ENCODE peak calls at places on chromosomes 2 and 18, in six cellular contexts. C, T, B, J, I and O are unnamed samples.

GRCh38 chr2:3377279-3377611 is 373 bp downstream of the EIPR1 start:
- DNase-seq in I (peak; percentile 44), T (peak; percentile 53), C (no peak), B (peak; percentile 55), J (no peak), O (no peak)

GRCh38 chr2:240250150-240250984 is 109.9 kb upstream of the OTOS start:
- DNase-seq in J (peak; percentile 36), I (no peak), T (peak; percentile 22), C (no peak), B (no peak), O (no peak)

GRCh38 chr2:233063269-233063975 is 3.3 kb downstream of the INPP5D start:
- DNase-seq in B (no peak), C (peak; percentile 28), T (no peak), J (no peak), I (no peak), O (peak; percentile 43)

GRCh38 chr2:111684611-111685010 is 199.4 kb downstream of the ANAPC1 start:
- DNase-seq in T (no peak), B (no peak), J (no peak), C (no peak), I (no peak), O (no peak)

GRCh38 chr2:60309941-60310680 is 243.3 kb downstream of the BCL11A start:
- DNase-seq in J (no peak), I (no peak), C (no peak), B (no peak), T (no peak), O (no peak)

GRCh38 chr18:47120428-47120827 is 29.9 kb downstream of the HDHD2 start:
- DNase-seq in I (no peak), J (no peak), B (peak; percentile 38), C (no peak), T (no peak), O (no peak)

GRCh38 chr18:25235648-25236047 is 116.3 kb downstream of the ZNF521 start:
- DNase-seq in T (no peak), C (no peak), J (no peak), I (no peak), B (no peak), O (no peak)

GRCh38 chr2:67259581-67260347 is 137.4 kb upstream of the ETAA1 start:
- DNase-seq in C (no peak), I (no peak), B (peak; percentile 97), T (no peak), J (no peak), O (no peak)

GRCh38 chr18:55998071-55998522 is 410.1 kb upstream of the TCF4 start:
- DNase-seq in C (peak; percentile 12), I (no peak), B (peak; percentile 69), T (no peak), J (no peak), O (no peak)

GRCh38 chr2:149573760-149574159 is 13.8 kb downstream of the MMADHC start:
- DNase-seq in C (no peak), I (no peak), B (no peak), T (no peak), J (no peak), O (no peak)

DNA sequence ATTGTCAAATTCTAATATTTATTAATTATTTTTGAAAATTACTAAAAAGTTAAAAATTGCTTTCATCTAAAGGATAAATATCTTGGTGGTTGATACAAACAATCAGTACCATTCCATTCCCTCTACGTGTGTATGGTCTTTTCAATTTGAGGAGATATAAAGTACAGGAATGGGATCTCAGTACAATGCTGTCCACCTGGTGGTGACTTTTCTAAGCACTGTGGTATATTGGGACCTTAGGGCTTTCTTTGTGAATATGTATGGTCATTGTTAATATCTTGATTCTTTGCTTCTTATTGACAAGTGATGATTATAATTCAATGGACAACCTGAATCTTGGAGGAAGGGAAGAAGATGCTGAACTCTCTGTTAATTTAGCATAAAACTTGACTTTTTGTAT is 83.1 kb downstream of the NBEAL1 start:
- DNase-seq in J (no peak), I (no peak), T (no peak), B (no peak), C (no peak), O (no peak)
- TF ChIP-seq CTCF in J (no peak), I (no peak), T (peak; percentile 18), B (peak; percentile 36), C (peak; percentile 25), O (no peak)

DNA sequence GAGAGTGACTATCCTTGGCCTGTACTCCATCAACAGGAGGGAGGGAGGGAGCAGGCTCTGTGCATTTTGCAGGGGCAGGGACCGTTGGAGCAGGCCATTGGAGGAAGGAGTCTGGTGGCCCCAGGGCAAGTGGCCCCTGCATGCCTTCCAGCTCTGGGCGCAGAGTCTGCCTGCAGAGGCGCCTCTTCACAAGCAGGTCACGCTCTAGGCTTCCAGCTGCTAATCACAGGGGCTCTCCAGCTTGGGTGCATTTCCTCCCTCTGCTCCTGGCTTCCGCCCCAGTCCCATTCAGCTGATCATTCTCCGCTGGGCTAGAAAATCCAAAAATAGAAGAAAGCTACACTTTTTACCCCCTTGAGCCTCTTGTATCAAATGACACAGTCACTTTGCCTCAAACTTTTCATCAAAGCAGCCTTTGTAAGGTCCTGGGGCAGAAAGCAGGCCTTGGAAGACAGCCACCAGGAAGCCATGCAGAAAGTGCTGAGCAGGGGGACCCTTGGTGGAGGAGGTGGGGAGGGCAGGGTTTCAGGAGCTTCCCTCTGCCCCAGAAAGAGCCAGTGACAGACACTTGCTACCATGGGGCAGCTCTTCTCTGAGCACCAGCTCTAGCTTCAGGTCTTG is 11.3 kb downstream of the TMEM247 start:
- DNase-seq in B (peak; percentile 27), C (no peak), J (no peak), I (no peak), T (no peak), O (no peak)
- TF ChIP-seq CTCF in B (no peak), C (no peak), J (no peak), I (no peak), T (peak; percentile 2), O (no peak)

GRCh38 chr2:137838255-137839092 is 125.8 kb upstream of the HNMT start:
- DNase-seq in J (no peak), C (peak; percentile 34), T (peak; percentile 61), B (peak; percentile 22), I (peak; percentile 41), O (no peak)
- TF ChIP-seq CTCF in J (peak; percentile 60), C (peak; percentile 66), T (peak; percentile 68), B (peak; percentile 49), I (no peak), O (no peak)

GRCh38 chr2:54419386-54419785 is 36.7 kb upstream of the SPTBN1 start:
- DNase-seq in J (no peak), C (no peak), I (no peak), B (no peak), T (no peak), O (no peak)
- TF ChIP-seq CTCF in J (no peak), C (no peak), I (no peak), B (no peak), T (no peak), O (no peak)

DNA sequence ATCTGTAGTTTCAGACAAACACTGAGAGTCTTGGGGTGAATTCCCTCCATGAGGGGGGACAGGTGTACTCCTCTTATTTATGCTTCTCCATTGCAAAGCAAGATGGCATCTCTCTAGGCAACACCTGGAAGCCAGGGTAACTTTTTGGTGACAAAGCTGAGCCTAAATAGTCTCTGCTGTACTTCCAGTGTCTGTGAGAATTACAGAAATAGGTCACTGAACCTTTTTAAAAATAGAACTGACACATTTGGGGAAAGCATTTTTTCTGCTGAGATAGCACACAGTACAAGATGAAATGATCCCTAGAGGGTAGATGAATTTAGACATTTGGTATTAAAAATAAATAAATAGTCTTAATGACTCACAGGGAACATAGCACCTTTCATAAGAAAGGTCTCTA is 71.7 kb upstream of the SP3 start:
- DNase-seq in C (no peak), J (no peak), T (no peak), I (no peak), B (no peak), O (no peak)
- TF ChIP-seq CTCF in C (no peak), J (no peak), T (no peak), I (no peak), B (no peak), O (no peak)

GRCh38 chr2:64606495-64607363 is 47.0 kb downstream of the SERTAD2 start:
- DNase-seq in T (peak; percentile 94), I (peak; percentile 82), C (no peak), J (peak; percentile 91), B (peak; percentile 36), O (peak; percentile 69)

GRCh38 chr2:64610456-64610855 is 43.3 kb downstream of the SERTAD2 start:
- DNase-seq in C (no peak), J (no peak), T (no peak), B (no peak), I (no peak), O (no peak)

GRCh38 chr2:64607381-64607780 is 46.3 kb downstream of the SERTAD2 start:
- DNase-seq in T (no peak), I (peak; percentile 25), C (no peak), J (no peak), B (no peak), O (no peak)

GRCh38 chr2:64608867-64609228 is 44.9 kb downstream of the SERTAD2 start:
- DNase-seq in B (no peak), I (peak; percentile 72), J (peak; percentile 55), T (no peak), C (no peak), O (no peak)

GRCh38 chr2:64609229-64609994 is 44.3 kb downstream of the SERTAD2 start:
- DNase-seq in T (peak; percentile 90), B (peak; percentile 39), J (peak; percentile 80), I (peak; percentile 51), C (peak; percentile 74), O (peak; percentile 82)
- TF ChIP-seq CTCF in T (peak; percentile 55), B (peak; percentile 2), J (peak; percentile 23), I (no peak), C (no peak), O (no peak)

GRCh38 chr2:77428946-77429345 is 93.2 kb downstream of the LRRTM4 start:
- DNase-seq in I (no peak), J (no peak), C (no peak), B (no peak), T (no peak), O (no peak)

GRCh38 chr2:77434880-77435279 is 87.3 kb downstream of the LRRTM4 start:
- DNase-seq in B (no peak), I (no peak), J (no peak), C (no peak), T (no peak), O (no peak)
- TF ChIP-seq CTCF in B (no peak), I (no peak), J (no peak), C (peak; percentile 17), T (no peak), O (no peak)

GRCh38 chr2:188765522-188765921 is 208.7 kb upstream of the COL3A1 start:
- DNase-seq in C (peak; percentile 12), J (no peak), T (peak; percentile 2), B (peak; percentile 68), I (no peak), O (no peak)
- TF ChIP-seq CTCF in C (peak; percentile 44), J (no peak), T (no peak), B (peak; percentile 34), I (no peak), O (no peak)

DNA sequence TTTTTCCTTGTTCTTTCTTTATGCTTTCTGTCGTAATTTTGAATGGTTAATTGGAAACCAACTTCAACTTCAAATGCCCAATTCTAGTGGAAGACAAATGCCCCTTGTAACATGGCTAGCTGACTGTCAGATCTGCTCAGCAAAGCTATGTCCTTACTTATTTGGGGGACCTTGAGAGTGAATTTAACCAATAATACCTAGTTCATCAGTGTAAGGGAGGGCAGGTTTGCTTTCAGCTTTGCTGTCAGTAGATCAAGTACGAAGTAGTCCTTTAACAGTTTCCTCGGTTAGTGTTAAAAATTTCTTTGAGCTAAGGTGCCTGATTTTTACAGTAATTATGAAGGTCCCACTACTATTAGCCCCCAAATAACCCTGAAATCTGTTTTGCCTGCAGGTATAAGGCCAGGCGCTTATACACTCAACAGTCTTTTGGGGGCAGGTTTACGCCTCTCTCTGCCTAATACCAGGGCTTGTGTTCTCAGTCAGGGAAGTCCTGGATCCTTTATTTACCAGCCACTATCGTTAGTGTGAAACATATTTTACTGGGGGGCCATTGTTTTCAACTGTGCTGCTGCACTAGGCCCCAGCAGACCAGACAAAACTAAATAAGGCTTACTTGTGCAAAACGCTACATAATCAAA is 165.1 kb upstream of the KCNJ3 start:
- DNase-seq in I (no peak), B (no peak), T (no peak), C (no peak), J (no peak), O (no peak)
- TF ChIP-seq CTCF in I (no peak), B (no peak), T (no peak), C (no peak), J (no peak), O (no peak)